ENCODE peak calls at places on chromosome 10, in five cellular contexts. Z is neuronal stem cell, Y is H9, L is H1, N is trophoblast cell. C is an unnamed sample.

GRCh38 chr10:122939819-122940543 is 14.0 kb downstream of the C10orf88 start:
- DNase-seq in L (no peak), Y (no peak), Z (no peak), N (no peak), C (peak; percentile 64)

GRCh38 chr10:70330671-70331070 is 46.9 kb upstream of the NPFFR1 start:
- DNase-seq in Z (no peak), L (no peak), Y (no peak), N (no peak), C (no peak)

GRCh38 chr10:88987243-88987726 is 3.3 kb upstream of the FAS start:
- DNase-seq in N (no peak), L (no peak), Z (no peak), Y (no peak), C (no peak)

GRCh38 chr10:84537447-84537931 is 209.1 kb downstream of the CCSER2 start:
- DNase-seq in L (no peak), Z (peak; percentile 63), Y (no peak), N (peak; percentile 85), C (peak; percentile 65)

GRCh38 chr10:102546606-102547310 is 43.0 kb downstream of the SUFU start:
- DNase-seq in N (no peak), Y (no peak), L (no peak), Z (no peak), C (no peak)

GRCh38 chr10:29590598-29591415 is 44.0 kb downstream of the SVIL start:
- DNase-seq in Z (peak; percentile 51), L (no peak), Y (no peak), N (peak; percentile 79), C (peak; percentile 66)

GRCh38 chr10:126647116-126647515 is 23.4 kb downstream of the C10orf90 start:
- DNase-seq in L (no peak), N (no peak), Z (no peak), Y (no peak), C (no peak)

GRCh38 chr10:118850418-118851061 is 95.8 kb upstream of the CACUL1 start:
- DNase-seq in Y (peak; percentile 79), Z (peak; percentile 41), N (peak; percentile 79), L (peak; percentile 92), C (peak; percentile 38)

GRCh38 chr10:3542185-3542611 is 242.8 kb downstream of the KLF6 start:
- DNase-seq in Y (no peak), N (peak; percentile 64), L (no peak), Z (no peak), C (peak; percentile 59)

GRCh38 chr10:52578871-52579405 is 193.6 kb downstream of the MBL2 start:
- DNase-seq in L (no peak), Y (no peak), Z (no peak), N (peak; percentile 77), C (peak; percentile 55)

GRCh38 chr10:62036186-62037081 is 134.9 kb downstream of the ARID5B start:
- DNase-seq in L (no peak), N (no peak), Z (no peak), Y (peak; percentile 50), C (peak; percentile 37)
- H2BK5ac ChIP-seq in L (no peak overlapping the region), N (peak overlapping the region; percentile 79), Z (no peak overlapping the region), Y (no peak overlapping the region), C (no peak overlapping the region)

GRCh38 chr10:50423448-50423847 is 172.1 kb upstream of the ASAH2 start:
- DNase-seq in Z (no peak), N (no peak), L (no peak), Y (no peak), C (no peak)
- H2BK12ac ChIP-seq in Z (no peak overlapping the region), N (no peak overlapping the region), L (no peak overlapping the region), Y (no peak overlapping the region), C (no peak overlapping the region)

DNA sequence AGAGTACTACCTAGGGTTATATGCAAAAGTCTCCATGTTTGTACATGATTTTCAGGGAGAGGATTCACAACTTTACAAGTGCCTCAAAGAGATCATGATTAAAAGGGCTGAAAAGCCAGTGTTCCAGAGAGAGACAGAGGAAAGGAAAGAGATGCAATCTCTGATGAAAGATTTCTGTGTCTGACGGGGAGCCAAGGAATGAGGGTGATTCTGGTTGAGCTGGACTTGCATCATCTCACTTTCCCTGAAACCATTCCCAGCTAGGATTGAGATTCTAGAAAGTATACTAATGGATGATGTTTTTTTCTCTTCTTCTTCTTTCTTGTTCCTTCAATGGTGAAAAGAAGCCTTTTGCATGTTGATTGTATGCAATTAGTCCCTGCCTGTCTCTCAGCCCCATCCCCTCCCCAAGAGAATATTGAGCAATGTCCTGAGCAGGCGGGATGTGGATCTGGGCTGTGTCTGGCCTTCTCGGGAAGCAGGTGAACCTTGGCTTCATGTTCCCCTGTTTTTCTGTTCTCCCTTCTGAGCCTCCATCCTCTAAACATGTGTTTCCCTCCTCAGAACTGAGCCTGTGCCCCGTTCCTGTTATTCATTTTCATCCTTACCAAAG is 186.1 kb downstream of the ZNF365 start:
- DNase-seq in N (no peak), L (no peak), Y (no peak), Z (no peak), C (peak; percentile 40)
- H2BK5ac ChIP-seq in N (no peak overlapping the region), L (no peak overlapping the region), Y (no peak overlapping the region), Z (no peak overlapping the region), C (no peak overlapping the region)

DNA sequence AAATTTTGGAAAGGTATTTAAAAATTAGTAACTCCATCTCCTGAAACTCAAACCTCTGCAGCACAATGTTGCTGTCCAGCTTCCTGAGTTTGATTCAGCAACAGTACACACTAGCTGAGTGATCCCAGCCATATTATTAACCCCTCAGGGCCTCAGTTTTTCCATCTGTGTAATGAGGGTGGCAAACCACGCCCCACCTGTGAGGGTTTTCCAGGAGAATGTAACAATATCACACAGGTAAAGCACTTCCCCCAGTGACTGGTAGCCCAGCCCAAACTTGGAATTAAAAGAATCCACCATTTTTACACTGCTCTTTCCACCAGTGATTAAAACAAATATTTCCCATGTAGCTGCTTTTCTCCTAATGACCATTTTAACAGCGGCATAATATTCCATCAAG is 122.4 kb downstream of the SORBS1 start:
- DNase-seq in Z (no peak), Y (no peak), N (peak; percentile 76), L (no peak), C (no peak)
- H2BK12ac ChIP-seq in Z (no peak overlapping the region), Y (no peak overlapping the region), N (no peak overlapping the region), L (no peak overlapping the region), C (no peak overlapping the region)

DNA sequence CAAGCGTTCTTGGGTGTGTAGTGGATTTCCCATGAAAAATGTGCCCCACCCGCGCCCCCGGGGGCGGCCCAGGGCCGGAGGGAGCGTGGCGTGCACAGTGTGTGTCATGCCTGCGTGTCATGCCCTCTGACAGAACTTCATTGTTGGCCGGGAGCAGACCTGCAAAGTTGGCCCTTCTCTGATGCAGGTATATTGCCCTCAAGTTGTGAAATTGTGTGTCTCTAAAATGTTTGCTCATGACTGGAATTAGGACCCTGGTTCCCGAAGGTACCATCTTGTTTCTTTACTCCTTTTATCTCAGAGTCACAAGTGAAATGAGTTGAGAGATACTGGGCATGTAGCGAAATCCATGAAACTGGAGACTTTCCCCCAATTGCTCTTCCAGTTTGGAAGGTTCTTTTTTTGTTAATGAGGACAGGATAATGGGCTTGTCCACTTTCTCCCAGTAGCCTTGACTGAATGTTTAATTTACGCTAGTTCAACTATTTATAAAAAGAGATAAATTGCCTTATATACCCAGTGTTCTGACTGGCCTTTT is 26.2 kb downstream of the ADK start:
- DNase-seq in N (peak; percentile 91), L (no peak), Y (no peak), Z (no peak), C (peak; percentile 52)
- H2BK5ac ChIP-seq in N (peak overlapping the region; percentile 77), L (peak overlapping the region; percentile 88), Y (no peak overlapping the region), Z (peak overlapping the region; percentile 87), C (no peak overlapping the region)